ENCODE peak calls at places on chromosomes 5 and 9, in eight cellular contexts. Q, J, R, D, M, B, N and C are unnamed samples.
A peak's percentile ranks its signal among the peaks of the same experiment; 100 is the strongest.

GRCh38 chr5:41371741-41372140 is 138.7 kb downstream of the PLCXD3 start:
- DNase-seq in Q (no peak), J (no peak), R (peak; percentile 33), D (no peak), M (no peak), B (no peak), N (no peak), C (no peak)

GRCh38 chr9:90112791-90113190 is 508.0 kb downstream of the GADD45G start:
- DNase-seq in Q (no peak), J (no peak), R (no peak), D (no peak), M (no peak), B (no peak), N (no peak), C (no peak)

GRCh38 chr5:9838906-9839305 is 208.8 kb upstream of the TAS2R1 start:
- DNase-seq in Q (no peak), J (no peak), R (no peak), D (no peak), M (no peak), B (no peak), N (no peak), C (no peak)

GRCh38 chr5:64180661-64181343 is 15.2 kb downstream of the RNF180 start:
- DNase-seq in Q (no peak), J (no peak), R (no peak), D (no peak), M (no peak), B (no peak), N (no peak), C (no peak)

GRCh38 chr9:128912270-128912853 is 8.4 kb upstream of the PHYHD1 start:
- DNase-seq in Q (no peak), J (peak; percentile 76), R (peak; percentile 93), D (no peak), M (peak; percentile 53), B (no peak), N (no peak), C (no peak)

GRCh38 chr5:152097128-152097527 is 172.5 kb upstream of the GLRA1 start:
- DNase-seq in Q (no peak), J (no peak), R (no peak), D (no peak), M (no peak), B (no peak), N (peak; percentile 80), C (no peak)

GRCh38 chr5:73115399-73116051 is 4.8 kb upstream of the TMEM171 start:
- DNase-seq in Q (no peak), J (no peak), R (peak; percentile 25), D (no peak), M (no peak), B (no peak), N (no peak), C (no peak)

GRCh38 chr5:92544042-92544441 is 1037.0 kb downstream of the NR2F1-AS1 start:
- DNase-seq in Q (no peak), J (no peak), R (no peak), D (no peak), M (no peak), B (no peak), N (no peak), C (no peak)

GRCh38 chr9:126093771-126094170 is 232.9 kb upstream of the MVB12B start:
- DNase-seq in Q (no peak), J (no peak), R (no peak), D (no peak), M (peak; percentile 50), B (no peak), N (no peak), C (peak; percentile 58)

GRCh38 chr9:127838375-127839078 is 15.9 kb downstream of the ENG start:
- DNase-seq in Q (peak; percentile 98), J (peak; percentile 86), R (peak; percentile 51), D (peak; percentile 90), M (no peak), B (peak; percentile 88), N (no peak), C (peak; percentile 62)

GRCh38 chr9:127832248-127832647 is 22.2 kb downstream of the ENG start:
- DNase-seq in Q (peak; percentile 70), J (no peak), R (no peak), D (no peak), M (no peak), B (no peak), N (no peak), C (no peak)

GRCh38 chr9:127833555-127833954 is 20.9 kb downstream of the ENG start:
- DNase-seq in Q (no peak), J (no peak), R (no peak), D (no peak), M (no peak), B (no peak), N (no peak), C (no peak)

GRCh38 chr9:127837346-127837745 is 17.1 kb downstream of the ENG start:
- DNase-seq in Q (no peak), J (no peak), R (no peak), D (no peak), M (no peak), B (peak; percentile 67), N (no peak), C (no peak)

DNA sequence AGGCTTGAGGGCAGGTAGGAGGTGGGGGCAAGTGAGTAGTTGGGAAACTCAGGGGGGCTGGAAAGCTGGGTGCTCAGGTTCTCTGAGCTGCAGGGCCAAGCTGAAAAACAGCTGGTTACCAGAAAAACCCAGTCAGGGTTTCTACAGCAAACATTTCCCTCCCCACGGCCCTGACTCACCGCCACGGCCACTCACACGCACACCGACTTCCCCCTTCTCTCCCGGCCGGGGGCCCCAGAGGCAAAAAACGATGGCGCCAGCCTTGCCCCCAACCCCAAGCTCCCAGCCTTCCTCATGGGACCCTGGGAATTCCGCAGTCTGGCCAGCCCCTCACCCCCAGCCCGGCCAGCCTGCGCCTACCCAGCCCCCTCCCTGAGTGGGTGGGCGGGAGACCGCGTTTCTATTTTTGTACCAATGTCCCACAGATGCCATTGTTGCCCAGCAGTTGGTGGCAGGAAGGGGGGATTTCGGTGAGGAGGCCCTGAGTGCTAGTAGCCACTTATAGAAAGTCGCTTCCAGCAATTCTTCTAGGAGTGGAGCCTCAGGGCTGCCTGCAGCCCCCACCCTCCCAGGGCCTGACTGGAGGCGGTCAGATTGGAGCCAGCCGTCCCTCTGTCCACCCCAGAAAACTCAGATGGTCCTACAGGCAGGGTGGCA is 18.4 kb downstream of the ENG start:
- DNase-seq in Q (peak; percentile 90), J (peak; percentile 80), R (no peak), D (peak; percentile 88), M (no peak), B (peak; percentile 80), N (no peak), C (no peak)
- H3K4me1 ChIP-seq in Q (peaks cover 3% of the 10 kb centered on the region), J (peaks cover 87% of the 10 kb centered on the region), R (peaks cover 12% of the 10 kb centered on the region), D (no peaks in the 10 kb centered on the region), M (no peaks in the 10 kb centered on the region), B (peaks cover 53% of the 10 kb centered on the region), N (no peaks in the 10 kb centered on the region), C (peaks cover 74% of the 10 kb centered on the region)

DNA sequence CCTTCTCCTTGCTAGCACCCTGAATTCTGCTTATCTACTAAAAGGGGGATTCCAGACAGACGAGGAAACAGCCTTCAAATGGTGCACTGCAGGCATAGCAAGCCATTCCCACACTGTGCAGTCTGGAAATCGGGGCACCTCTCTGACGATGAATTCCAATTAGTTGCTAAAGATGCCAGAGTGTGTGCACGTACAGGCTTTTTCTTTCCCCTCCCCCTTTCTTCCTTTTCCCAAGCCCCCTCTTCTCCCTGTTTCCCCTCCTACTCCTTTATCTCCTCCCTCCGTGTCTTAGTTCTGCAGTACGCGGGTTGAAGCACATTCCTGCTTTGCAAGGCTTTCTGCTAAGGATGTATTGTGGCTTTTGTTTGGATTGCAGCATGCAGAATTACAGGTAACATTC is at the start of gene GPR21:
- DNase-seq in Q (no peak), J (no peak), R (no peak), D (no peak), M (peak; percentile 17), B (no peak), N (no peak), C (no peak)
- H3K4me3 ChIP-seq in Q (peak within 1 kb of the TSS; percentile 63), J (peak within 1 kb of the TSS; percentile 15), R (no peak within 1 kb of the TSS), D (peak within 1 kb of the TSS; percentile 11), M (no peak within 1 kb of the TSS), B (no peak within 1 kb of the TSS), N (no peak within 1 kb of the TSS), C (no peak within 1 kb of the TSS)

DNA sequence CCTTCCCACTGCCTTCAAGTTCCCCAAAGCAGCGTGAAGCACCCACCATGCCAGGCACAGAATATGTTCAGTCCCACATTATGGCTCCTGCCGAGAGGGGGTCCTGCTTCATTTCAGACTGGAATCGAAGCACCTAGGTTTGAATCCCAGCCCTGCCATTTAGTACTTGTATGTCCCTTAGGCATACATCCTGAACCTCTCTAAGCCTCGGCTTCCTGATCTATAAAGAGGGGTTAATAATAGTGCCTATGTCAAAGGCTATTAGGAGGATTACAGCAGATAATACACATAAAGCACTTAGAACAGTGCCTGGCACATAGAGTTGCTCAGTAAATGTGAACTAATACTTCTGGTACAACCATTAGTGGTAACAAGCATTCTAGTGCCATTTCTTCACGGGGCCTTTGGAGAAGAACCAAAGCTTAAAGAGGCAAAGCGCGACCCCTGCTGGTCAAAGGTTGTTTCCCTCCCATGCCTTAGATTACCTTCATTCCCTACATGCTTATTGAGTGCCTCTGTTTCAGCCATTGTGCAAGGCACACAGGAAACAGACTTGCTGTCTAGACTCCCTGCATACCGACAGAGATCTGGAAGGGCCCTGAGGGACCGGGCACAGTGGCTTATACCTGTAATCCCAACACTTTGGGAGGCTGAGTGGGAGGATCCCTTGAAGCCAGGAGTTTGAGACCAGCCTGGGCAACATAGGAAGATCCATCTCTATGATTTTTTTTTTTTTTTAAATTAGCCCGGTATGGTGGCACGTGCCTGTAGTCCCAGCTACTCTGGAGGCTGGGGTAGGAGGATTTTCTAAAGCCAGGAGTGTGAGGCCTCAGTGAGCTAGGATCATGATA is 98.3 kb downstream of the PPARGC1B start:
- DNase-seq in Q (peak; percentile 90), J (peak; percentile 89), R (peak; percentile 91), D (peak; percentile 94), M (peak; percentile 97), B (peak; percentile 90), N (peak; percentile 76), C (peak; percentile 93)
- H3K4me1 ChIP-seq in Q (no peaks in the 10 kb centered on the region), J (peaks cover 6% of the 10 kb centered on the region), R (peaks cover 5% of the 10 kb centered on the region), D (no peaks in the 10 kb centered on the region), M (no peaks in the 10 kb centered on the region), B (peaks cover 7% of the 10 kb centered on the region), N (no peaks in the 10 kb centered on the region), C (peaks cover 14% of the 10 kb centered on the region)

DNA sequence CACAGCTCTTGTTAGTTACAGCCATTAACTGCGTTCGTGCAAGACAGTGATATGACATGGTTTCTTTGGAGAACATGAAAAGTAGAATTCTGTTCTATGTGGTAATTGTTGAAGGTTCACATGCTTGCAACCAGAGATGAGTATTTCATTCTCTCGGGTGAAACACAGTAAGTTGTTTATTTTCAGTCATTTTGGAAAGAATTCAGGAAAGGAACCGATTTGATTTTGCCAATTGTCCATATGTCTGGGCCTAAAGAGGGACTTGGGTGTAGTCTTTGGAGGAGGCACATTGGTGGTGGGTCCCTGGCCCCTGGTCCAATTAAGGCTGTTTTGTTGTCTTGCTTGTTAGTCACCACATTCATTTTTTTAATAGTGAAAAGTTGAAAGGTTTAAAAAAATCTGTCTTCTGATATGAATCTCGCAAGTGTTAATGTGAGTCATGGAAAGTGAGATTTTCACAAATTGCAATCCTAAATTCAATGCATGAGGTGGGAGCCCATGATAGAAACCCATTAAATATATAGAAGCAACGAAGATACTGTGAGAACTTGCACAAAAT is 166.0 kb upstream of the OTULINL start:
- DNase-seq in Q (no peak), J (no peak), R (no peak), D (no peak), M (no peak), B (no peak), N (no peak), C (no peak)
- H3K4me3 ChIP-seq in Q (no peak overlapping the region), J (no peak overlapping the region), R (no peak overlapping the region), D (no peak overlapping the region), M (no peak overlapping the region), B (no peak overlapping the region), N (no peak overlapping the region), C (no peak overlapping the region)